ENCODE peak calls at places on chromosome 16, in eight cellular contexts. W, H, M, J, E, T, K and P are unnamed samples.

GRCh38 chr16:51524555-51525373 is 373.7 kb upstream of the SALL1 start:
- DNase-seq in W (no peak), H (no peak), M (no peak), J (no peak), E (no peak), T (peak), K (no peak), P (no peak)

GRCh38 chr16:76768316-76768715 is 422.7 kb upstream of the MON1B start:
- DNase-seq in W (no peak), H (no peak), M (no peak), J (no peak), E (no peak), T (no peak), K (no peak), P (no peak)

GRCh38 chr16:15954814-15955151 is 5.4 kb downstream of the ABCC1 start:
- DNase-seq in W (no peak), H (no peak), M (no peak), J (no peak), E (no peak), T (peak), K (no peak), P (no peak)

GRCh38 chr16:54355251-54355650 is 68.7 kb upstream of the IRX3 start:
- DNase-seq in W (no peak), H (no peak), M (no peak), J (no peak), E (no peak), T (peak), K (no peak), P (no peak)

GRCh38 chr16:89821438-89822187 is 5.2 kb upstream of the FANCA start:
- DNase-seq in W (no peak), H (no peak), M (no peak), J (no peak), E (no peak), T (no peak), K (no peak), P (no peak)

GRCh38 chr16:83300326-83300725 is 507.5 kb upstream of the HSBP1 start:
- DNase-seq in W (no peak), H (no peak), M (no peak), J (no peak), E (no peak), T (no peak), K (no peak), P (no peak)

GRCh38 chr16:86222965-86223551 is 287.3 kb upstream of the FOXF1 start:
- DNase-seq in W (no peak), H (no peak), M (peak), J (no peak), E (no peak), T (peak), K (no peak), P (peak)

GRCh38 chr16:4651842-4652241 is 27.2 kb downstream of the MGRN1 start:
- DNase-seq in W (no peak), H (no peak), M (no peak), J (no peak), E (no peak), T (no peak), K (no peak), P (no peak)

GRCh38 chr16:51773491-51773890 is 622.4 kb upstream of the SALL1 start:
- DNase-seq in W (peak), H (no peak), M (no peak), J (no peak), E (no peak), T (no peak), K (no peak), P (no peak)

GRCh38 chr16:28915181-28915580 is 9.9 kb downstream of the RABEP2 start:
- DNase-seq in W (no peak), H (no peak), M (peak), J (no peak), E (no peak), T (peak), K (no peak), P (no peak)

GRCh38 chr16:88875703-88876234 is 9.3 kb upstream of the PABPN1L start:
- DNase-seq in W (no peak), H (no peak), M (no peak), J (no peak), E (no peak), T (no peak), K (no peak), P (no peak)

GRCh38 chr16:10183606-10183959 is 1.4 kb upstream of the GRIN2A start:
- DNase-seq in W (peak), H (no peak), M (no peak), J (no peak), E (no peak), T (no peak), K (no peak), P (no peak)
- H3K4me2 ChIP-seq in W (peak), H (no peak), M (no peak), J (no peak), E (no peak), T (no peak), K (peak), P (peak)

DNA sequence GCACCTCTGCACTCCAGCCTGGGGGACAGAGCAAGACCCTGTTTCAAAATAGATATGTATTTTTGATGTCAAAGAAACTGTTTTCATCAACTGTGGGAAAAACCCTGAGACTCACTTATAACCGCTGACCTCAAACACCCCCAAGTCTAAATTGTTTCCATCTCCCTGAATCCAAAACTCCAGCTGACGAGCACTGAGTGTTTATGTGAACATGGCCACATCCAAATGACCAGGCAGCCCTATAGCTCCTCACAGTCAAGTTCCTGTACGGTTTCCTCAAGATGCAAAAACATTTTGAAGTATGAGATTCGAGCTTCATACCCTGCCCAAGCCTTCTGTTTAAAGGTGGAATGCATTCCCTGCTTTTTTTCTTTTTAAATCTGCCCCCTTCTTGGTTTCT is 45.3 kb upstream of the ZCCHC14 start:
- DNase-seq in W (no peak), H (no peak), M (no peak), J (no peak), E (no peak), T (peak), K (no peak), P (no peak)
- TF ChIP-seq EZH2phosphoT487 in W (no peak), H (no peak), M (no peak), J (no peak), E (no peak), T (no peak), K (no peak), P (no peak)

GRCh38 chr16:57604177-57604576 is 24.3 kb upstream of the ADGRG1 start:
- DNase-seq in W (no peak), H (no peak), M (no peak), J (no peak), E (no peak), T (no peak), K (no peak), P (no peak)

GRCh38 chr16:57600048-57600835 is 28.2 kb upstream of the ADGRG1 start:
- DNase-seq in W (peak), H (peak), M (peak), J (peak), E (peak), T (peak), K (peak), P (peak)

GRCh38 chr16:57603110-57604024 is 25.1 kb upstream of the ADGRG1 start:
- DNase-seq in W (no peak), H (no peak), M (no peak), J (no peak), E (no peak), T (no peak), K (no peak), P (no peak)

GRCh38 chr16:57600952-57601580 is 27.4 kb upstream of the ADGRG1 start:
- DNase-seq in W (no peak), H (no peak), M (no peak), J (no peak), E (no peak), T (no peak), K (no peak), P (no peak)

DNA sequence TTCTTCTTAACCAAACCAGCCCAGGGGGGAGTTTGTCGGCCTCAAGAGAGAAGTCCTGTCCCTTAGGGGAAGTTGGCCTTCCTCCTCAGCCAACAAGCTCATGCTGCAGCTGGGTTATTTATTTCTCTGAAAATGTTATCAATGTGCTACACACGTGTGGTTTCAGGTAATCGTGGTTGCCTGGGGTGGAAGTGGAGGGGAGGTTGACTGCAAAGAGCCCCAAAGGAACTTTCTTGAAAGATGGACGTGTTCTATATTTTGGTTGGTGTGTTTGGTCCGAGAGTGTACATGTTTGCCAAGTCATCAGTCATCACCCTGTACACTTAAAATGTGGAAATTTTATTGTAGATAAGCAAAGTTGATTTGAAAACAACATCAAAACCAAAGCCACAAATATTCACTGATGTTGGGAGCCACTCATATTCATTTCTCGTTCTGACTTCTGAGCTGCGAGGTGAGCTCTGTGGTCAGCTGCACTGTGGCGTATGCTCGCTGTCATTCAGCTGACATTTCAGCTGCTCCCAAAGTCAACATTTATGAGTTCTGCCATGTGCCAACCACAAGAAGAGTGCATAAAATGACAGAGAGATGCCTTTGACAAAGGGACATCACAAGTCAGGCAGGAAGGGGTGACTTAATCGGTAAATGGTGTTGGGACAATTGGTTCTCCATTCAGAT is 26.5 kb upstream of the ADGRG1 start:
- DNase-seq in W (no peak), H (peak), M (no peak), J (no peak), E (no peak), T (no peak), K (no peak), P (no peak)
- H3K4me2 ChIP-seq in W (no peak), H (peak), M (no peak), J (no peak), E (no peak), T (no peak), K (no peak), P (no peak)

GRCh38 chr16:78381060-78381459 is 281.6 kb downstream of the WWOX start:
- DNase-seq in W (no peak), H (no peak), M (no peak), J (no peak), E (no peak), T (no peak), K (no peak), P (no peak)
- TF ChIP-seq EZH2phosphoT487 in W (no peak), H (no peak), M (no peak), J (no peak), E (no peak), T (no peak), K (no peak), P (no peak)